ENCODE peak calls at places on chromosomes 5 and 9, in nine cellular contexts. Q is aorta; S is mesenchymal stem cell; M is breast epithelium; J is CD8-positive, alpha-beta memory T cell; W is OCI-LY7; L is IMR-90; V is pancreas; G is right atrium auricular region. D is an unnamed sample.
A peak's percentile ranks its signal among the peaks of the same experiment; 100 is the strongest.

GRCh38 chr9:82565188-82565966 is 497.6 kb downstream of the RASEF start:
- DNase-seq in Q (no peak), S (peak; percentile 54), M (no peak), J (no peak), W (no peak), L (no peak), V (no peak), G (no peak), D (no peak)

GRCh38 chr5:181031716-181032115 is 8.3 kb upstream of the BTNL9 start:
- DNase-seq in Q (no peak), S (no peak), M (no peak), J (no peak), W (no peak), L (no peak), V (no peak), G (no peak), D (no peak)

GRCh38 chr5:32507738-32508434 is 63.3 kb upstream of the ZFR start:
- DNase-seq in Q (no peak), S (no peak), M (no peak), J (no peak), W (no peak), L (peak; percentile 95), V (no peak), G (no peak), D (peak; percentile 93)

GRCh38 chr9:124054671-124055212 is 43.2 kb downstream of the LHX2 start:
- DNase-seq in Q (no peak), S (peak; percentile 91), M (no peak), J (no peak), W (no peak), L (peak; percentile 90), V (no peak), G (no peak), D (peak; percentile 67)

GRCh38 chr9:3508531-3509374 is 17.0 kb downstream of the RFX3 start:
- DNase-seq in Q (no peak), S (peak; percentile 28), M (no peak), J (no peak), W (peak; percentile 51), L (peak; percentile 37), V (no peak), G (no peak), D (peak; percentile 71)

GRCh38 chr9:37906312-37907239 is 2.6 kb upstream of the SLC25A51 start:
- DNase-seq in Q (no peak), S (no peak), M (no peak), J (no peak), W (no peak), L (no peak), V (no peak), G (peak; percentile 51), D (no peak)

GRCh38 chr9:34187891-34188240 is 9.0 kb downstream of the UBAP1 start:
- DNase-seq in Q (no peak), S (no peak), M (no peak), J (no peak), W (no peak), L (no peak), V (no peak), G (no peak), D (no peak)

GRCh38 chr5:32233696-32234447 is 59.8 kb upstream of the GOLPH3 start:
- DNase-seq in Q (no peak), S (peak; percentile 57), M (no peak), J (no peak), W (no peak), L (peak; percentile 69), V (peak; percentile 77), G (no peak), D (no peak)

GRCh38 chr5:14522721-14523120 is 58.9 kb upstream of the OTULINL start:
- DNase-seq in Q (no peak), S (no peak), M (no peak), J (no peak), W (no peak), L (no peak), V (no peak), G (no peak), D (no peak)

GRCh38 chr5:44828719-44829118 is 20.0 kb downstream of the MRPS30 start:
- DNase-seq in Q (no peak), S (no peak), M (no peak), J (no peak), W (no peak), L (no peak), V (no peak), G (no peak), D (no peak)

DNA sequence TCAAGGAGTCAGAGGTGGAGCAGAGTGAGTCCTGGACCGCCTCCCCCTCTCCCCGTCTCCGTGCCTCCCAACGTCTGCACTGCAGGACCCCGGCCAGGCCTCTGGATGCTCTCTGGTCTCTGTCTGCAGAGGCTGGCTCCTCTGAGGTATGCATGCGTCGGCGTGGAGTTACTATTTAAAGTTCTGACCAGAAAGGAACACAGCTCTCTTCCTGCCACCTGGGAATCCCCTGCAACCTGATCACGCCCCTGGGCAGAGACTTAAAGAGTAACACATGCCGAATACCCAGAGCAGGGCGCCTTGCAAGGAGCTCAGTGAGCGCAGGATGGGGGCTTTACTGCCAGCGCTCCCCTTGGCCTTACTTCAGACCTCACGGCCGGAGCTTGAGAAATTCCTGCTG is 16.0 kb downstream of the ANXA6 start:
- DNase-seq in Q (no peak), S (no peak), M (no peak), J (peak; percentile 40), W (peak; percentile 84), L (peak; percentile 25), V (no peak), G (no peak), D (no peak)
- H3K27ac ChIP-seq in Q (no peak overlapping the region), S (peak overlapping the region; percentile 24), M (peak overlapping the region; percentile 53), J (peak overlapping the region; percentile 38), W (peak overlapping the region; percentile 57), L (no peak overlapping the region), V (no peak overlapping the region), G (peak overlapping the region; percentile 70), D (no peak overlapping the region)

GRCh38 chr5:103262422-103262871 is 3.9 kb downstream of the MACIR start:
- DNase-seq in Q (no peak), S (peak; percentile 23), M (no peak), J (no peak), W (no peak), L (peak; percentile 32), V (no peak), G (no peak), D (no peak)
- H3K4me1 ChIP-seq in Q (no peaks in the 10 kb centered on the region), S (peaks cover 2% of the 10 kb centered on the region), M (no peaks in the 10 kb centered on the region), J (peaks cover 4% of the 10 kb centered on the region), W (peaks cover 18% of the 10 kb centered on the region), L (peaks cover 2% of the 10 kb centered on the region), V (peaks cover 39% of the 10 kb centered on the region), G (no peaks in the 10 kb centered on the region), D (peaks cover 13% of the 10 kb centered on the region)

DNA sequence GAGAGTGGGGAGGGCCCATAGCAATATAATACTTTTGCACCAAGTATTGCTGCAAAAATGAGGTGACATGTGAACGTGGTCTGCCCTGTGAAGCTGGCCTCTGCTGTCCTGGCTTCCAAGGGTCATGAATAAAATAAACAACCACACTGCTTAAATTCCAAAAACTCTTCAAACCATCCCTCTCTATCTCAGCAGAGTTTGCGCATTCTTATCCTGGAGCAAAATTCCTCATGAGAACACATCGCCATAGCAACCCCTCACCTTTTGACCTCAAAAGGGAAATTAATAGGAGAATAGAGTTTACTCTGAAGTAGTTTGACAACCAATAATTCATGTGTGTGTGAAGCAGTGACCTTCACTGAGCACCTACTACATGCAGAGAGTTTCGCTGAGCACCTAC is 343.0 kb downstream of the SPOCK1 start:
- DNase-seq in Q (no peak), S (no peak), M (no peak), J (no peak), W (no peak), L (no peak), V (no peak), G (no peak), D (no peak)
- H3K27ac ChIP-seq in Q (no peak overlapping the region), S (no peak overlapping the region), M (no peak overlapping the region), J (no peak overlapping the region), W (no peak overlapping the region), L (no peak overlapping the region), V (no peak overlapping the region), G (no peak overlapping the region), D (no peak overlapping the region)

GRCh38 chr9:14279671-14280070 is 34.3 kb downstream of the NFIB start:
- DNase-seq in Q (no peak), S (no peak), M (no peak), J (no peak), W (no peak), L (peak; percentile 38), V (no peak), G (no peak), D (no peak)

GRCh38 chr9:14277761-14278160 is 36.2 kb downstream of the NFIB start:
- DNase-seq in Q (no peak), S (no peak), M (no peak), J (no peak), W (no peak), L (no peak), V (no peak), G (no peak), D (no peak)

GRCh38 chr9:14278291-14278721 is 35.6 kb downstream of the NFIB start:
- DNase-seq in Q (no peak), S (peak; percentile 27), M (no peak), J (no peak), W (no peak), L (peak; percentile 82), V (no peak), G (no peak), D (peak; percentile 73)

GRCh38 chr9:14275331-14275730 is 38.6 kb downstream of the NFIB start:
- DNase-seq in Q (no peak), S (peak; percentile 22), M (no peak), J (no peak), W (no peak), L (no peak), V (no peak), G (no peak), D (peak; percentile 71)

GRCh38 chr9:14277202-14277601 is 36.7 kb downstream of the NFIB start:
- DNase-seq in Q (no peak), S (peak; percentile 59), M (no peak), J (no peak), W (no peak), L (peak; percentile 75), V (no peak), G (no peak), D (peak; percentile 99)
- H3K4me1 ChIP-seq in Q (peaks cover 26% of the 10 kb centered on the region), S (peaks cover 3% of the 10 kb centered on the region), M (no peaks in the 10 kb centered on the region), J (no peaks in the 10 kb centered on the region), W (peaks cover 30% of the 10 kb centered on the region), L (peaks cover 5% of the 10 kb centered on the region), V (peaks cover 49% of the 10 kb centered on the region), G (no peaks in the 10 kb centered on the region), D (peaks cover 60% of the 10 kb centered on the region)

D was measured in foreskin keratinocyte.